ENCODE peak calls at places on chromosomes 6 and 20, in four cellular contexts. E, D, A and W are unnamed samples.

GRCh38 chr20:54342258-54342782 is 133.1 kb upstream of the DOK5 start:
- DNase-seq in E (no peak), D (no peak), A (no peak), W (no peak)

GRCh38 chr6:107716688-107717089 is 107.4 kb downstream of the SCML4 start:
- DNase-seq in E (no peak), D (no peak), A (peak; percentile 69), W (no peak)

GRCh38 chr20:41094656-41095055 is 42.7 kb upstream of the PLCG1 start:
- DNase-seq in E (no peak), D (no peak), A (no peak), W (no peak)

GRCh38 chr6:31462026-31462963 is 35.6 kb upstream of the MICB start:
- DNase-seq in E (no peak), D (peak; percentile 42), A (no peak), W (no peak)

GRCh38 chr20:51426879-51427624 is 115.5 kb downstream of the NFATC2 start:
- DNase-seq in E (no peak), D (no peak), A (no peak), W (no peak)

GRCh38 chr20:61609461-61609860 is 357.4 kb downstream of the CDH4 start:
- DNase-seq in E (no peak), D (no peak), A (no peak), W (no peak)

GRCh38 chr20:40587038-40587437 is 102.0 kb downstream of the MAFB start:
- DNase-seq in E (no peak), D (no peak), A (no peak), W (no peak)

GRCh38 chr6:104995989-104996617 is 39.2 kb downstream of the LIN28B start:
- DNase-seq in E (no peak), D (no peak), A (no peak), W (no peak)

GRCh38 chr6:67558985-67559384 is 1076.1 kb upstream of the ADGRB3 start:
- DNase-seq in E (no peak), D (no peak), A (no peak), W (no peak)

GRCh38 chr6:44575644-44576043 is 188.1 kb downstream of the CDC5L start:
- DNase-seq in E (no peak), D (no peak), A (no peak), W (no peak)

GRCh38 chr20:11352041-11352440 is 565.7 kb upstream of the BTBD3 start:
- DNase-seq in E (no peak), D (no peak), A (no peak), W (no peak)

GRCh38 chr20:21147593-21147992 is 21.7 kb downstream of the KIZ start:
- DNase-seq in E (no peak), D (no peak), A (no peak), W (no peak)

GRCh38 chr20:14264869-14265268 is 72.5 kb downstream of the FLRT3 start:
- DNase-seq in E (no peak), D (no peak), A (no peak), W (no peak)
- TF ChIP-seq CTCF in E (no peak), D (peak; percentile 40), A (no peak), W (no peak)

GRCh38 chr6:91926361-91926760 is 1339.5 kb upstream of the MAP3K7 start:
- DNase-seq in E (no peak), D (no peak), A (no peak), W (no peak)
- TF ChIP-seq CTCF in E (no peak), D (no peak), A (no peak), W (no peak)

GRCh38 chr6:10382322-10382721 is 32.6 kb downstream of the TFAP2A start:
- DNase-seq in E (no peak), D (no peak), A (no peak), W (no peak)

GRCh38 chr6:10382728-10383127 is 32.1 kb downstream of the TFAP2A start:
- DNase-seq in E (no peak), D (no peak), A (no peak), W (no peak)

GRCh38 chr6:10381830-10382208 is 33.1 kb downstream of the TFAP2A start:
- DNase-seq in E (no peak), D (no peak), A (no peak), W (no peak)

GRCh38 chr6:10383312-10384063 is 31.4 kb downstream of the TFAP2A start:
- DNase-seq in E (no peak), D (no peak), A (no peak), W (no peak)

GRCh38 chr6:10381133-10381829 is 33.6 kb downstream of the TFAP2A start:
- DNase-seq in E (no peak), D (no peak), A (no peak), W (peak; percentile 14)
- TF ChIP-seq CTCF in E (no peak), D (peak; percentile 27), A (no peak), W (no peak)

DNA sequence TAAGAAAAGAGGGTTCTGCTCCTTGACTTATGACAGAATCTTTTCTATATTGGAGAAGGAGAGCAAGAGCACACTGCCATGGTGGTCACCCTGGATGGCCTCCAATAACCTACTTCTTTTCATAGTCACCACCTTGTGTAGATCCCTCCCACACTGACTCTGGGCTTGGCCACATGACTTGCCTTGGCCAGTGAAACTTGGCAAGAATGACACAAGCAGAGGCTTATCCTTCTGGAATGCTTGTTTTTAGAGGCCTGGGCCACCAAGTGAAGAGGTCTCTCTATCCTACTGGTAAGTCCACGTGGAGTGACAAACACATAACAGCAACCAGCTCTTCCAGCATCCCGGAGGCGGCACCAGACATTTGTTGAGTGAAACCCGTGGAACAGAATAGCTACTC is 349.4 kb upstream of the JARID2 start:
- DNase-seq in E (no peak), D (no peak), A (no peak), W (no peak)
- TF ChIP-seq CTCF in E (no peak), D (no peak), A (no peak), W (no peak)

DNA sequence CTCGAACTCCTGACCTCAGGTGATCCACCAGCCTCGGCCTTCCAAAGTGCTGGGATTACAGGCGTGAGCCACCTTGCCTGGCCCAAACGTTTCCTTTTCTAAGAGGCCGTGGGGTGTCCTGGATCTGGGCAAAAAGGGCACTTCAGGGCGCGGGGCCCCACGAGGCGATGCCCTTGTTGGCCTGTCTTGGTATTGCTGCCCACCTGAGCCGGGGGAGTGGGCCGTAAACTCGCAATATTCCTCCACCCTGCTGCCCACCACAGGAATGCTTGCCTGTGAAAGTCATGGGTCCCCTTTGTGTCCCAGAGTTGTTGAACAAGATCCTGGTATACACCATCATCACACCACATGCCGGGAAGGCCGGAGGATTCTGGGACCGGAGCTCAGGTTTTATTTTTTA is 49.0 kb downstream of the SSR1 start:
- DNase-seq in E (no peak), D (no peak), A (no peak), W (no peak)
- TF ChIP-seq CTCF in E (no peak), D (no peak), A (no peak), W (no peak)

GRCh38 chr20:25000268-25000801 is 7.8 kb upstream of the APMAP start:
- DNase-seq in E (peak; percentile 80), D (peak; percentile 28), A (no peak), W (no peak)
- TF ChIP-seq CTCF in E (no peak), D (peak; percentile 11), A (no peak), W (no peak)